ENCODE peak calls at places on chromosome 1, in eight cellular contexts. One of them, this sample, is unnamed.

GRCh38 chr1:109892476-109893368 is 17.9 kb upstream of the CSF1 start:
- DNase-seq in activated CD4-positive, alpha-beta memory T cell treated with anti-CD3 and anti-CD28 coated beads for 36 hours: no peak
- DNase-seq in left cardiac atrium: no peak
- DNase-seq in NCI-H1092 treated with DMSO at 0.1 percent for 48 hours: no peak
- DNase-seq in neural progenitor cell: no peak
- DNase-seq in psoas muscle: no peak
- DNase-seq in A549: peak
- DNase-seq in T-helper 17 cell: no peak
- DNase-seq in this sample: peak

GRCh38 chr1:26787381-26787705 is 407 bp upstream of the PIGV start:
- DNase-seq in psoas muscle: no peak
- DNase-seq in T-helper 17 cell: peak
- DNase-seq in NCI-H1092 treated with DMSO at 0.1 percent for 48 hours: peak
- DNase-seq in A549: no peak
- DNase-seq in neural progenitor cell: peak
- DNase-seq in activated CD4-positive, alpha-beta memory T cell treated with anti-CD3 and anti-CD28 coated beads for 36 hours: peak
- DNase-seq in left cardiac atrium: no peak
- DNase-seq in this sample: peak

GRCh38 chr1:88302843-88303486 is 381.1 kb upstream of the PKN2 start:
- DNase-seq in psoas muscle: no peak
- DNase-seq in NCI-H1092 treated with DMSO at 0.1 percent for 48 hours: peak
- DNase-seq in activated CD4-positive, alpha-beta memory T cell treated with anti-CD3 and anti-CD28 coated beads for 36 hours: no peak
- DNase-seq in A549: no peak
- DNase-seq in neural progenitor cell: peak
- DNase-seq in T-helper 17 cell: no peak
- DNase-seq in left cardiac atrium: no peak
- DNase-seq in this sample: no peak

GRCh38 chr1:23563003-23563402 is 3.7 kb upstream of the ID3 start:
- DNase-seq in psoas muscle: no peak
- DNase-seq in A549: no peak
- DNase-seq in left cardiac atrium: no peak
- DNase-seq in neural progenitor cell: no peak
- DNase-seq in activated CD4-positive, alpha-beta memory T cell treated with anti-CD3 and anti-CD28 coated beads for 36 hours: no peak
- DNase-seq in NCI-H1092 treated with DMSO at 0.1 percent for 48 hours: no peak
- DNase-seq in T-helper 17 cell: no peak
- DNase-seq in this sample: no peak

GRCh38 chr1:247487057-247487456 is 29.2 kb upstream of the OR2B11 start:
- DNase-seq in neural progenitor cell: peak
- DNase-seq in left cardiac atrium: no peak
- DNase-seq in T-helper 17 cell: no peak
- DNase-seq in NCI-H1092 treated with DMSO at 0.1 percent for 48 hours: peak
- DNase-seq in A549: peak
- DNase-seq in psoas muscle: no peak
- DNase-seq in activated CD4-positive, alpha-beta memory T cell treated with anti-CD3 and anti-CD28 coated beads for 36 hours: peak
- DNase-seq in this sample: peak

GRCh38 chr1:28456078-28456477 is 49.8 kb upstream of the RCC1 start:
- DNase-seq in T-helper 17 cell: no peak
- DNase-seq in A549: no peak
- DNase-seq in neural progenitor cell: no peak
- DNase-seq in psoas muscle: no peak
- DNase-seq in activated CD4-positive, alpha-beta memory T cell treated with anti-CD3 and anti-CD28 coated beads for 36 hours: peak
- DNase-seq in left cardiac atrium: no peak
- DNase-seq in NCI-H1092 treated with DMSO at 0.1 percent for 48 hours: no peak
- DNase-seq in this sample: peak

GRCh38 chr1:7613106-7613850 is 157.8 kb upstream of the VAMP3 start:
- DNase-seq in A549: no peak
- DNase-seq in left cardiac atrium: peak
- DNase-seq in neural progenitor cell: no peak
- DNase-seq in NCI-H1092 treated with DMSO at 0.1 percent for 48 hours: no peak
- DNase-seq in activated CD4-positive, alpha-beta memory T cell treated with anti-CD3 and anti-CD28 coated beads for 36 hours: no peak
- DNase-seq in T-helper 17 cell: no peak
- DNase-seq in psoas muscle: no peak
- DNase-seq in this sample: no peak

GRCh38 chr1:177969825-177970371 is at the start of gene SEC16B:
- DNase-seq in psoas muscle: no peak
- DNase-seq in neural progenitor cell: no peak
- DNase-seq in left cardiac atrium: no peak
- DNase-seq in NCI-H1092 treated with DMSO at 0.1 percent for 48 hours: no peak
- DNase-seq in T-helper 17 cell: no peak
- DNase-seq in activated CD4-positive, alpha-beta memory T cell treated with anti-CD3 and anti-CD28 coated beads for 36 hours: no peak
- DNase-seq in A549: peak
- DNase-seq in this sample: no peak

GRCh38 chr1:43520100-43520828 is 10.4 kb upstream of the PTPRF start:
- DNase-seq in A549: no peak
- DNase-seq in T-helper 17 cell: no peak
- DNase-seq in left cardiac atrium: no peak
- DNase-seq in activated CD4-positive, alpha-beta memory T cell treated with anti-CD3 and anti-CD28 coated beads for 36 hours: no peak
- DNase-seq in neural progenitor cell: peak
- DNase-seq in psoas muscle: no peak
- DNase-seq in NCI-H1092 treated with DMSO at 0.1 percent for 48 hours: no peak
- DNase-seq in this sample: no peak

GRCh38 chr1:21524686-21525339 is 15.6 kb downstream of the ALPL start:
- DNase-seq in NCI-H1092 treated with DMSO at 0.1 percent for 48 hours: no peak
- DNase-seq in activated CD4-positive, alpha-beta memory T cell treated with anti-CD3 and anti-CD28 coated beads for 36 hours: no peak
- DNase-seq in A549: no peak
- DNase-seq in neural progenitor cell: peak
- DNase-seq in psoas muscle: no peak
- DNase-seq in left cardiac atrium: peak
- DNase-seq in T-helper 17 cell: no peak
- DNase-seq in this sample: no peak

GRCh38 chr1:100612540-100612939 is 74.6 kb downstream of the GPR88 start:
- DNase-seq in A549: no peak
- DNase-seq in activated CD4-positive, alpha-beta memory T cell treated with anti-CD3 and anti-CD28 coated beads for 36 hours: no peak
- DNase-seq in neural progenitor cell: no peak
- DNase-seq in T-helper 17 cell: no peak
- DNase-seq in NCI-H1092 treated with DMSO at 0.1 percent for 48 hours: no peak
- DNase-seq in psoas muscle: no peak
- DNase-seq in left cardiac atrium: no peak
- DNase-seq in this sample: peak

GRCh38 chr1:225733254-225733653 is 44.4 kb upstream of the SRP9 start:
- DNase-seq in psoas muscle: no peak
- DNase-seq in activated CD4-positive, alpha-beta memory T cell treated with anti-CD3 and anti-CD28 coated beads for 36 hours: no peak
- DNase-seq in NCI-H1092 treated with DMSO at 0.1 percent for 48 hours: peak
- DNase-seq in T-helper 17 cell: no peak
- DNase-seq in A549: no peak
- DNase-seq in left cardiac atrium: no peak
- DNase-seq in neural progenitor cell: no peak
- DNase-seq in this sample: no peak

GRCh38 chr1:29117381-29117780 is 6.3 kb downstream of the TMEM200B start:
- DNase-seq in neural progenitor cell: no peak
- DNase-seq in A549: no peak
- DNase-seq in activated CD4-positive, alpha-beta memory T cell treated with anti-CD3 and anti-CD28 coated beads for 36 hours: no peak
- DNase-seq in psoas muscle: no peak
- DNase-seq in left cardiac atrium: no peak
- DNase-seq in NCI-H1092 treated with DMSO at 0.1 percent for 48 hours: no peak
- DNase-seq in T-helper 17 cell: no peak
- DNase-seq in this sample: no peak

GRCh38 chr1:194268839-194269238 is 1082.4 kb upstream of the B3GALT2 start:
- DNase-seq in psoas muscle: no peak
- DNase-seq in left cardiac atrium: no peak
- DNase-seq in activated CD4-positive, alpha-beta memory T cell treated with anti-CD3 and anti-CD28 coated beads for 36 hours: no peak
- DNase-seq in T-helper 17 cell: no peak
- DNase-seq in neural progenitor cell: no peak
- DNase-seq in NCI-H1092 treated with DMSO at 0.1 percent for 48 hours: no peak
- DNase-seq in A549: no peak
- DNase-seq in this sample: no peak

GRCh38 chr1:230422221-230422981 is 3.7 kb downstream of the PGBD5 start:
- DNase-seq in left cardiac atrium: no peak
- DNase-seq in psoas muscle: no peak
- DNase-seq in activated CD4-positive, alpha-beta memory T cell treated with anti-CD3 and anti-CD28 coated beads for 36 hours: no peak
- DNase-seq in NCI-H1092 treated with DMSO at 0.1 percent for 48 hours: peak
- DNase-seq in T-helper 17 cell: no peak
- DNase-seq in neural progenitor cell: peak
- DNase-seq in A549: no peak
- DNase-seq in this sample: no peak

GRCh38 chr1:167805041-167805556 is 83.3 kb downstream of the MPZL1 start:
- DNase-seq in left cardiac atrium: no peak
- DNase-seq in T-helper 17 cell: no peak
- DNase-seq in psoas muscle: no peak
- DNase-seq in neural progenitor cell: no peak
- DNase-seq in activated CD4-positive, alpha-beta memory T cell treated with anti-CD3 and anti-CD28 coated beads for 36 hours: peak
- DNase-seq in A549: no peak
- DNase-seq in NCI-H1092 treated with DMSO at 0.1 percent for 48 hours: no peak
- DNase-seq in this sample: no peak

GRCh38 chr1:151158751-151159251 is 2.4 kb downstream of the TNFAIP8L2 start:
- DNase-seq in T-helper 17 cell: no peak
- DNase-seq in neural progenitor cell: no peak
- DNase-seq in psoas muscle: no peak
- DNase-seq in NCI-H1092 treated with DMSO at 0.1 percent for 48 hours: no peak
- DNase-seq in A549: no peak
- DNase-seq in activated CD4-positive, alpha-beta memory T cell treated with anti-CD3 and anti-CD28 coated beads for 36 hours: peak
- DNase-seq in left cardiac atrium: no peak
- DNase-seq in this sample: no peak

GRCh38 chr1:77282187-77282865 is 507 bp downstream of the AK5 start:
- DNase-seq in neural progenitor cell: peak
- DNase-seq in psoas muscle: peak
- DNase-seq in left cardiac atrium: peak
- DNase-seq in activated CD4-positive, alpha-beta memory T cell treated with anti-CD3 and anti-CD28 coated beads for 36 hours: peak
- DNase-seq in NCI-H1092 treated with DMSO at 0.1 percent for 48 hours: no peak
- DNase-seq in T-helper 17 cell: peak
- DNase-seq in A549: peak
- DNase-seq in this sample: no peak

GRCh38 chr1:198771562-198772153 is 132.8 kb downstream of the PTPRC start:
- DNase-seq in neural progenitor cell: peak
- DNase-seq in T-helper 17 cell: no peak
- DNase-seq in left cardiac atrium: no peak
- DNase-seq in NCI-H1092 treated with DMSO at 0.1 percent for 48 hours: peak
- DNase-seq in A549: peak
- DNase-seq in psoas muscle: no peak
- DNase-seq in activated CD4-positive, alpha-beta memory T cell treated with anti-CD3 and anti-CD28 coated beads for 36 hours: no peak
- DNase-seq in this sample: no peak

GRCh38 chr1:10692401-10693021 is 103.9 kb downstream of the CASZ1 start:
- DNase-seq in psoas muscle: no peak
- DNase-seq in NCI-H1092 treated with DMSO at 0.1 percent for 48 hours: peak
- DNase-seq in activated CD4-positive, alpha-beta memory T cell treated with anti-CD3 and anti-CD28 coated beads for 36 hours: peak
- DNase-seq in left cardiac atrium: no peak
- DNase-seq in T-helper 17 cell: peak
- DNase-seq in neural progenitor cell: peak
- DNase-seq in A549: peak
- DNase-seq in this sample: no peak

GRCh38 chr1:204928671-204929486 is 58.2 kb downstream of the NFASC start:
- DNase-seq in left cardiac atrium: no peak
- DNase-seq in T-helper 17 cell: no peak
- DNase-seq in NCI-H1092 treated with DMSO at 0.1 percent for 48 hours: no peak
- DNase-seq in A549: no peak
- DNase-seq in activated CD4-positive, alpha-beta memory T cell treated with anti-CD3 and anti-CD28 coated beads for 36 hours: no peak
- DNase-seq in psoas muscle: no peak
- DNase-seq in neural progenitor cell: peak
- DNase-seq in this sample: no peak

GRCh38 chr1:64597151-64597550 is 127.2 kb downstream of the CACHD1 start:
- DNase-seq in neural progenitor cell: no peak
- DNase-seq in T-helper 17 cell: no peak
- DNase-seq in NCI-H1092 treated with DMSO at 0.1 percent for 48 hours: no peak
- DNase-seq in activated CD4-positive, alpha-beta memory T cell treated with anti-CD3 and anti-CD28 coated beads for 36 hours: no peak
- DNase-seq in A549: no peak
- DNase-seq in left cardiac atrium: no peak
- DNase-seq in psoas muscle: no peak
- DNase-seq in this sample: no peak

GRCh38 chr1:167774710-167775109 is 52.9 kb downstream of the MPZL1 start:
- DNase-seq in neural progenitor cell: no peak
- DNase-seq in A549: peak
- DNase-seq in NCI-H1092 treated with DMSO at 0.1 percent for 48 hours: no peak
- DNase-seq in activated CD4-positive, alpha-beta memory T cell treated with anti-CD3 and anti-CD28 coated beads for 36 hours: no peak
- DNase-seq in psoas muscle: no peak
- DNase-seq in left cardiac atrium: no peak
- DNase-seq in T-helper 17 cell: no peak
- DNase-seq in this sample: no peak

GRCh38 chr1:206133751-206134371 is 16.7 kb upstream of the AVPR1B start:
- DNase-seq in psoas muscle: no peak
- DNase-seq in neural progenitor cell: no peak
- DNase-seq in NCI-H1092 treated with DMSO at 0.1 percent for 48 hours: no peak
- DNase-seq in T-helper 17 cell: no peak
- DNase-seq in A549: no peak
- DNase-seq in left cardiac atrium: no peak
- DNase-seq in activated CD4-positive, alpha-beta memory T cell treated with anti-CD3 and anti-CD28 coated beads for 36 hours: no peak
- DNase-seq in this sample: no peak